ENCODE peak calls at places on chromosomes 2 and 18, in five cellular contexts. H, J, U, Z and D are unnamed samples.

GRCh38 chr2:199861116-199861774 is 10.3 kb upstream of the FTCDNL1 start:
- DNase-seq in H (no peak), J (no peak), U (no peak), Z (no peak), D (no peak)

GRCh38 chr2:47688561-47688960 is 94.4 kb upstream of the MSH6 start:
- DNase-seq in U (no peak), J (no peak), Z (no peak), H (no peak), D (no peak)

GRCh38 chr2:56540901-56541300 is 357.1 kb downstream of the CCDC85A start:
- DNase-seq in J (no peak), Z (no peak), H (no peak), U (no peak), D (no peak)

GRCh38 chr2:223760838-223761502 is 76.4 kb downstream of the AP1S3 start:
- DNase-seq in U (peak; percentile 19), J (no peak), H (no peak), Z (peak; percentile 12), D (no peak)

GRCh38 chr2:54483426-54483825 is 27.3 kb downstream of the SPTBN1 start:
- DNase-seq in U (no peak), J (no peak), Z (no peak), H (peak; percentile 55), D (no peak)

GRCh38 chr2:68686178-68686577 is 42.8 kb downstream of the PROKR1 start:
- DNase-seq in H (no peak), U (no peak), J (no peak), Z (no peak), D (no peak)

GRCh38 chr2:240454031-240454901 is 18.8 kb downstream of the GPC1 start:
- DNase-seq in H (no peak), U (no peak), Z (no peak), J (no peak), D (no peak)

GRCh38 chr2:232894251-232894650 is 24.2 kb downstream of the SNORC start:
- DNase-seq in U (no peak), Z (no peak), J (no peak), H (no peak), D (peak; percentile 6)

GRCh38 chr2:128797937-128798336 is 479.3 kb upstream of the HS6ST1 start:
- DNase-seq in U (no peak), J (no peak), Z (no peak), H (no peak), D (no peak)

GRCh38 chr2:23745068-23745725 is 181.7 kb downstream of the ATAD2B start:
- DNase-seq in J (no peak), U (no peak), Z (no peak), H (no peak), D (no peak)

GRCh38 chr2:127656569-127657231 is 10.7 kb downstream of the GPR17 start:
- DNase-seq in U (no peak), H (no peak), J (no peak), Z (no peak), D (no peak)

GRCh38 chr2:33272001-33272400 is 204.4 kb upstream of the RASGRP3 start:
- DNase-seq in U (no peak), H (no peak), J (no peak), Z (no peak), D (no peak)

GRCh38 chr18:80253871-80254492 is 6.7 kb upstream of the PARD6G start:
- DNase-seq in H (no peak), U (no peak), Z (no peak), J (peak; percentile 9), D (no peak)